ENCODE peak calls at places on chromosomes 16 and 17, in four cellular contexts. S, T, Q and X are unnamed samples.

GRCh38 chr16:55283776-55284717 is 40.0 kb upstream of the IRX6 start:
- DNase-seq in S (no peak), T (no peak), Q (no peak), X (no peak)

GRCh38 chr17:17063546-17064122 is 21.4 kb downstream of the MPRIP start:
- DNase-seq in S (no peak), T (peak), Q (peak), X (no peak)

GRCh38 chr16:48318630-48319029 is 66.6 kb downstream of the SIAH1 start:
- DNase-seq in S (no peak), T (peak), Q (peak), X (no peak)

GRCh38 chr16:75305364-75306101 is 54.1 kb upstream of the BCAR1 start:
- DNase-seq in S (peak), T (peak), Q (peak), X (no peak)

GRCh38 chr17:2982854-2983636 is 80.4 kb downstream of the OR1D5 start:
- DNase-seq in S (peak), T (peak), Q (no peak), X (no peak)

GRCh38 chr17:78332991-78333390 is 26.9 kb downstream of the SOCS3 start:
- DNase-seq in S (no peak), T (no peak), Q (no peak), X (no peak)

GRCh38 chr16:67666032-67666537 is 465 bp downstream of the ENKD1 start:
- DNase-seq in S (no peak), T (peak), Q (no peak), X (no peak)

GRCh38 chr17:8732406-8733065 is 12.1 kb downstream of the CCDC42 start:
- DNase-seq in S (no peak), T (peak), Q (no peak), X (no peak)

GRCh38 chr17:67947325-67947813 is 48.9 kb downstream of the C17orf58 start:
- DNase-seq in S (no peak), T (no peak), Q (no peak), X (no peak)

GRCh38 chr17:248337-249235 is 67.1 kb upstream of the DOC2B start:
- DNase-seq in S (no peak), T (no peak), Q (no peak), X (no peak)

GRCh38 chr17:50100921-50101345 is 5.8 kb downstream of the PDK2 start:
- DNase-seq in S (no peak), T (no peak), Q (no peak), X (no peak)

GRCh38 chr17:57599271-57600045 is 145.6 kb downstream of the CCDC182 start:
- DNase-seq in S (no peak), T (no peak), Q (peak), X (peak)

GRCh38 chr16:67215690-67216089 is 11.2 kb upstream of the TMEM208 start:
- DNase-seq in S (no peak), T (no peak), Q (no peak), X (no peak)